ENCODE peak calls at places on chromosome 3, in six cellular contexts. J, K, N, A, S and T are unnamed samples.

GRCh38 chr3:185998136-185998535 is 60.3 kb upstream of the TRA2B start:
- DNase-seq in J (no peak), K (no peak), N (no peak), A (no peak), S (no peak), T (no peak)

GRCh38 chr3:10774825-10775224 is 41.2 kb upstream of the SLC6A11 start:
- DNase-seq in J (no peak), K (no peak), N (no peak), A (no peak), S (no peak), T (no peak)

GRCh38 chr3:111712294-111713180 is 117.4 kb upstream of the ZBED2 start:
- DNase-seq in J (no peak), K (no peak), N (no peak), A (no peak), S (peak; percentile 68), T (no peak)

GRCh38 chr3:16897254-16897926 is 12.6 kb downstream of the PLCL2 start:
- DNase-seq in J (no peak), K (no peak), N (no peak), A (peak; percentile 85), S (no peak), T (no peak)

GRCh38 chr3:98765721-98766120 is 2.6 kb downstream of the ST3GAL6 start:
- DNase-seq in J (no peak), K (no peak), N (peak; percentile 25), A (no peak), S (no peak), T (no peak)

GRCh38 chr3:48305396-48305795 is 28.1 kb downstream of the SPINK8 start:
- DNase-seq in J (no peak), K (no peak), N (no peak), A (no peak), S (no peak), T (no peak)

GRCh38 chr3:171163724-171164465 is 137.4 kb upstream of the SLC2A2 start:
- DNase-seq in J (no peak), K (no peak), N (no peak), A (no peak), S (no peak), T (no peak)

GRCh38 chr3:46095307-46095706 is 68.0 kb upstream of the XCR1 start:
- DNase-seq in J (no peak), K (no peak), N (no peak), A (no peak), S (no peak), T (no peak)

GRCh38 chr3:4889896-4890295 is 89.3 kb upstream of the BHLHE40 start:
- DNase-seq in J (no peak), K (no peak), N (no peak), A (no peak), S (no peak), T (no peak)

GRCh38 chr3:134336587-134336986 is 37.7 kb downstream of the AMOTL2 start:
- DNase-seq in J (no peak), K (no peak), N (no peak), A (no peak), S (no peak), T (no peak)

GRCh38 chr3:191768421-191768820 is 307.5 kb downstream of the PYDC2 start:
- DNase-seq in J (no peak), K (no peak), N (no peak), A (no peak), S (no peak), T (no peak)

GRCh38 chr3:108053025-108053424 is 37.8 kb downstream of the CD47 start:
- DNase-seq in J (no peak), K (peak; percentile 74), N (no peak), A (no peak), S (no peak), T (no peak)

GRCh38 chr3:4995500-4996053 is 16.3 kb downstream of the BHLHE40 start:
- DNase-seq in J (no peak), K (no peak), N (no peak), A (no peak), S (no peak), T (peak; percentile 44)

GRCh38 chr3:185402561-185402960 is 39.6 kb downstream of the MAP3K13 start:
- DNase-seq in J (no peak), K (no peak), N (peak; percentile 41), A (no peak), S (no peak), T (peak; percentile 47)

GRCh38 chr3:98800401-98800800 is 37.3 kb downstream of the ST3GAL6 start:
- DNase-seq in J (no peak), K (no peak), N (no peak), A (no peak), S (peak; percentile 69), T (no peak)

GRCh38 chr3:6799264-6799915 is 61.5 kb upstream of the GRM7 start:
- DNase-seq in J (peak; percentile 3), K (no peak), N (peak; percentile 19), A (no peak), S (no peak), T (no peak)

GRCh38 chr3:150355581-150355980 is 52.5 kb upstream of the TSC22D2 start:
- DNase-seq in J (no peak), K (no peak), N (no peak), A (no peak), S (no peak), T (no peak)

GRCh38 chr3:61624300-61624699 is 62.9 kb downstream of the PTPRG start:
- DNase-seq in J (no peak), K (no peak), N (no peak), A (no peak), S (no peak), T (no peak)
- H3K4me3 ChIP-seq in J (no peak overlapping the region), K (no peak overlapping the region), N (no peak overlapping the region), A (no peak overlapping the region), S (no peak overlapping the region), T (no peak overlapping the region)

GRCh38 chr3:36907911-36908646 is 36.8 kb downstream of the TRANK1 start:
- DNase-seq in J (no peak), K (peak; percentile 20), N (peak; percentile 44), A (no peak), S (peak; percentile 32), T (peak; percentile 34)

GRCh38 chr3:36909666-36910065 is 35.2 kb downstream of the TRANK1 start:
- DNase-seq in J (no peak), K (no peak), N (no peak), A (no peak), S (no peak), T (no peak)

GRCh38 chr3:36908647-36909180 is 36.1 kb downstream of the TRANK1 start:
- DNase-seq in J (no peak), K (no peak), N (no peak), A (no peak), S (no peak), T (no peak)

GRCh38 chr3:36906504-36907149 is 38.2 kb downstream of the TRANK1 start:
- DNase-seq in J (no peak), K (no peak), N (no peak), A (no peak), S (no peak), T (peak; percentile 33)

GRCh38 chr3:36909181-36909580 is 35.7 kb downstream of the TRANK1 start:
- DNase-seq in J (no peak), K (no peak), N (no peak), A (no peak), S (no peak), T (no peak)
- H3K4me3 ChIP-seq in J (no peak overlapping the region), K (no peak overlapping the region), N (no peak overlapping the region), A (no peak overlapping the region), S (no peak overlapping the region), T (no peak overlapping the region)

GRCh38 chr3:29334652-29335189 is 53.9 kb downstream of the RBMS3 start:
- DNase-seq in J (no peak), K (no peak), N (no peak), A (no peak), S (no peak), T (no peak)

GRCh38 chr3:29333520-29333919 is 52.6 kb downstream of the RBMS3 start:
- DNase-seq in J (no peak), K (no peak), N (no peak), A (no peak), S (no peak), T (no peak)

GRCh38 chr3:29335438-29335837 is 54.6 kb downstream of the RBMS3 start:
- DNase-seq in J (peak; percentile 6), K (peak; percentile 64), N (peak; percentile 79), A (peak; percentile 90), S (peak; percentile 95), T (peak; percentile 96)

GRCh38 chr3:29337565-29337964 is 56.7 kb downstream of the RBMS3 start:
- DNase-seq in J (no peak), K (no peak), N (no peak), A (no peak), S (no peak), T (no peak)

GRCh38 chr3:29335921-29336320 is 55.0 kb downstream of the RBMS3 start:
- DNase-seq in J (no peak), K (no peak), N (no peak), A (no peak), S (no peak), T (no peak)
- H3K4me3 ChIP-seq in J (no peak overlapping the region), K (peak overlapping the region; percentile 58), N (peak overlapping the region; percentile 47), A (peak overlapping the region; percentile 31), S (no peak overlapping the region), T (peak overlapping the region; percentile 37)

DNA sequence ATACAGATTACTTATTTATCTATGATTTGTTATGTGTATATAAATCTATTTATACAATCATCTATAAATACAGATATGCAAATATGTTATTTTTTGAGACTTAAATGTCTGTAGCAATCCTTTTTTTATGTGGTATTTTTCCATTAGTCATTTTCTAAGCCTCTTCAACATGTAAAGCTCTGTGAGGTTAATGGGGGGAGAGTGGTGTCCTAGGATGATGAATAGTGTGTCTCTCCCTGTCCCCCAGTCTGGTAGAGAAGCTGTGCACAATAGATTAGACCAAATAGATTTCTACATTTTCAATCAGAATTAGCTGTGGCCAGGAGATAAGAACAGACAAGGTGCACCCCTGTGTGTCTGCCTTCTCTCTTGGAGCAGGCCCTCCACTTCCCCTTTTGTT is 453.9 kb downstream of the LPP start:
- DNase-seq in J (no peak), K (no peak), N (no peak), A (no peak), S (no peak), T (no peak)
- H3K4me3 ChIP-seq in J (no peak overlapping the region), K (no peak overlapping the region), N (no peak overlapping the region), A (no peak overlapping the region), S (no peak overlapping the region), T (no peak overlapping the region)

DNA sequence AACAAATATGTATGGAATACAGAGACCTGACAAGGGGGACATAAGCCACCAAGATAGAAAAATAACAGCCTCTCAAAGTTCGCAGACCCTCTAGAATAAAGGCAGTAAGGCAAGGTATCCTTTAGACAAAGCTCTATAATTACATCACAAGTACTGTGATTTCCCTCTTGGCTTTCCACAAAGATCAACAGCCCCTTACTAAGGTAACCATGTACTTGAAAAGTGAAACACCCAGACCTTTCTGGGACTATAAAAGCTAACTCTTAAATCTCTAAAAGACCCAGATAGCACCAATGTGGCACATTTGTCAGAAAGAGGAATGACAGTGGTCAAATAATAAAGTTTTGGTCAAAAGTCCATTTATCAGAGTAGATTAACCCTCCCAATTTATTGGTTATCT is 51.9 kb downstream of the TBL1XR1 start:
- DNase-seq in J (no peak), K (no peak), N (no peak), A (no peak), S (no peak), T (no peak)
- H3K4me3 ChIP-seq in J (no peak overlapping the region), K (no peak overlapping the region), N (no peak overlapping the region), A (no peak overlapping the region), S (no peak overlapping the region), T (no peak overlapping the region)